ENCODE peak calls at places on chromosomes 1 and 21, in five cellular contexts. O is tibial nerve, S is A549, I is stomach, B is heart left ventricle. M is an unnamed sample.

GRCh38 chr1:33031506-33031905 is 5.2 kb downstream of the AK2 start:
- DNase-seq in S (no peak), O (no peak), B (no peak), I (no peak), M (no peak)

GRCh38 chr1:22613951-22614350 is 22.5 kb upstream of the C1QA start:
- DNase-seq in B (no peak), S (no peak), I (no peak), O (no peak), M (no peak)

GRCh38 chr1:1916882-1917281 is 1.8 kb downstream of the CALML6 start:
- DNase-seq in S (no peak), O (no peak), I (no peak), B (peak), M (no peak)

GRCh38 chr21:45372732-45373355 is 32.1 kb upstream of the COL18A1 start:
- DNase-seq in B (peak), O (no peak), S (no peak), I (no peak), M (no peak)

GRCh38 chr1:232038704-232039103 is 412.1 kb downstream of the DISC1 start:
- DNase-seq in I (no peak), O (no peak), B (peak), S (no peak), M (no peak)

GRCh38 chr1:168050307-168050706 is 86.4 kb downstream of the GPR161 start:
- DNase-seq in S (no peak), B (no peak), I (no peak), O (no peak), M (no peak)

GRCh38 chr1:244862354-244862698 is 2.0 kb downstream of the HNRNPU start:
- DNase-seq in I (no peak), S (no peak), O (no peak), B (no peak), M (no peak)

GRCh38 chr1:6594977-6595740 is 7.5 kb downstream of the KLHL21 start:
- DNase-seq in O (no peak), I (no peak), S (no peak), B (no peak), M (no peak)

GRCh38 chr21:46667735-46668380 is 32.4 kb downstream of the PRMT2 start:
- DNase-seq in O (no peak), I (no peak), B (no peak), S (no peak), M (no peak)

GRCh38 chr21:40472026-40472425 is 374.9 kb downstream of the DSCAM start:
- DNase-seq in S (no peak), O (no peak), I (no peak), B (no peak), M (no peak)
- TF ChIP-seq POLR2A in S (no peak), O (no peak), I (no peak), B (no peak), M (no peak)

GRCh38 chr1:248736992-248737391 is 18.6 kb downstream of the LYPD8 start:
- DNase-seq in O (no peak), S (no peak), B (no peak), I (no peak), M (no peak)
- TF ChIP-seq POLR2A in O (no peak), S (no peak), B (no peak), I (no peak), M (no peak)

DNA sequence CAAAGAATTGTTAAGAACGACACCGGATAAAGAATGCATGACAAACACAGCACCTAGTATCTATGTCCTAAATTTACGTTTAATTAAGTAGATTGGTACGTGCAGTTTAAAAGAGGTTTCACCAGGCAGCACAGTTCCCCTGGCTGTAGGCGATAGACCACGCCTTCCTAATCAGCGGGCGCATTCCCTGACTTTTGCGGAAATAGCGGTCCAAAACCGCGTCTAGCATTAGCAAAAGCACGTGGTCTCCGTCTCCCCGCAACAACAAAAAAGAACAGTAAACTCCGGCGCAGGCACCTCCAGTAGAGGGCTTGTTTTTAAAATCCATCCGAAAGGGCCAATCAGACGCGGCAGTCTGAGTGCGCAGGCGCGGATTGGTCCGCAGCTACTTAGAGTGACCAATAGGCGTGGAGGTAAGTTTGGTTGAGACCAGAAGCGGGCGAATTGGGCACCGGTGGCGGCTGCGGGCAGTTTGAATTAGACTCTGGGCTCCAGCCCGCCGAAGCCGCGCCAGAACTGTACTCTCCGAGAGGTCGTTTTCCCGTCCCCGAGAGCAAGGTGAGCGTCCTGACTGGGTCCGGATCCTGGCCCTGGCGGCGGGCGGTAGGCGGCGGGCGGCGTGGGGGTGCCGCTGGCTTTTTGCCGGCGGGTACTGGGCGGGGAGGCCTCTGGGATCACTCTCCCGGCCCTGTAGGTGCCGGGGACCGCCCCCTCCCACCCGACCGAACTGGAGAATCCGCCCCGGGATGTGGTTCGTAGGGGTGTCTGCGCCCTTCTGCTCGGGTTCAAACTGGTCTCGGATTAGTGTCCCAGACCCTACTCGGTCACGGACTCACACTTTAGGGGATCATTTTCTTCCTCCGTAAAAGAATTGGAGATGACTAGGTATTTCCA is at the start of gene CENPF:
- DNase-seq in S (peak), B (peak), I (peak), O (peak), M (peak)
- TF ChIP-seq POLR2A in S (no peak), B (no peak), I (no peak), O (no peak), M (no peak)

GRCh38 chr1:37859507-37860345 is at the start of gene MTF1:
- DNase-seq in B (peak), S (peak), O (peak), I (peak), M (peak)
- TF ChIP-seq POLR2A in B (peak), S (peak), O (peak), I (peak), M (peak)

GRCh38 chr21:33811147-33812024 is 104.2 kb downstream of the ATP5PO start:
- DNase-seq in S (no peak), O (no peak), B (no peak), I (no peak), M (no peak)

GRCh38 chr21:33816148-33816547 is 99.5 kb downstream of the ATP5PO start:
- DNase-seq in I (no peak), S (no peak), O (no peak), B (no peak), M (no peak)

GRCh38 chr21:33815153-33815707 is 100.4 kb downstream of the ATP5PO start:
- DNase-seq in O (no peak), S (no peak), B (no peak), I (no peak), M (no peak)

GRCh38 chr21:33817136-33817535 is 98.5 kb downstream of the ATP5PO start:
- DNase-seq in I (no peak), O (no peak), S (no peak), B (no peak), M (no peak)

GRCh38 chr21:33813832-33814231 is 101.8 kb downstream of the ATP5PO start:
- DNase-seq in O (no peak), B (no peak), S (no peak), I (no peak), M (no peak)
- TF ChIP-seq POLR2A in O (no peak), B (no peak), S (no peak), I (no peak), M (no peak)

GRCh38 chr1:159005676-159006075 is 4.0 kb upstream of the IFI16 start:
- DNase-seq in S (no peak), O (no peak), B (peak), I (no peak), M (no peak)
- TF ChIP-seq POLR2A in S (no peak), O (no peak), B (no peak), I (no peak), M (no peak)

GRCh38 chr1:7827134-7827955 is 25.5 kb downstream of the UTS2 start:
- DNase-seq in I (no peak), S (no peak), O (no peak), B (no peak), M (no peak)
- TF ChIP-seq POLR2A in I (no peak), S (no peak), O (no peak), B (no peak), M (no peak)

GRCh38 chr1:169421309-169421708 is 6.0 kb downstream of the CCDC181 start:
- DNase-seq in O (no peak), I (no peak), S (no peak), B (no peak), M (no peak)

GRCh38 chr1:169426174-169426716 is 1.0 kb downstream of the CCDC181 start:
- DNase-seq in S (no peak), I (no peak), O (no peak), B (no peak), M (no peak)

GRCh38 chr1:169427081-169427611 is at the start of gene CCDC181:
- DNase-seq in B (peak), S (peak), O (no peak), I (peak), M (no peak)
- TF ChIP-seq POLR2A in B (no peak), S (no peak), O (no peak), I (no peak), M (no peak)

GRCh38 chr21:15775291-15775690 is 45.5 kb downstream of the USP25 start:
- DNase-seq in B (no peak), O (no peak), I (no peak), S (no peak), M (no peak)

GRCh38 chr21:15775981-15776380 is 46.2 kb downstream of the USP25 start:
- DNase-seq in I (no peak), S (no peak), B (no peak), O (no peak), M (no peak)

GRCh38 chr21:15774590-15774989 is 44.8 kb downstream of the USP25 start:
- DNase-seq in B (no peak), I (no peak), O (no peak), S (no peak), M (no peak)

GRCh38 chr21:15771311-15771710 is 41.5 kb downstream of the USP25 start:
- DNase-seq in O (no peak), S (no peak), B (no peak), I (no peak), M (no peak)

GRCh38 chr21:15772654-15773053 is 42.9 kb downstream of the USP25 start:
- DNase-seq in I (no peak), S (no peak), O (no peak), B (no peak), M (no peak)
- TF ChIP-seq POLR2A in I (no peak), S (no peak), O (no peak), B (no peak), M (no peak)

M was measured in breast epithelium.